ENCODE peak calls at places on chromosomes 13 and 19, in four cellular contexts. One of them, this sample, is unnamed.

GRCh38 chr19:41548954-41549688 is 26.8 kb upstream of the CEACAM21 start:
- DNase-seq in activated CD4-positive, alpha-beta T cell treated with anti-CD3 and anti-CD28 coated beads for 36 hours: peak
- DNase-seq in EL: no peak
- DNase-seq in NCI-H1092: no peak
- DNase-seq in this sample: no peak

GRCh38 chr13:37651891-37652290 is 53.3 kb upstream of the POSTN start:
- DNase-seq in EL: peak
- DNase-seq in NCI-H1092: no peak
- DNase-seq in activated CD4-positive, alpha-beta T cell treated with anti-CD3 and anti-CD28 coated beads for 36 hours: no peak
- DNase-seq in this sample: no peak

GRCh38 chr13:93758575-93758974 is 532.0 kb downstream of the GPC6 start:
- DNase-seq in EL: peak
- DNase-seq in activated CD4-positive, alpha-beta T cell treated with anti-CD3 and anti-CD28 coated beads for 36 hours: no peak
- DNase-seq in NCI-H1092: no peak
- DNase-seq in this sample: no peak

GRCh38 chr13:20426766-20427448 is 98.8 kb downstream of the CRYL1 start:
- DNase-seq in EL: no peak
- DNase-seq in NCI-H1092: no peak
- DNase-seq in activated CD4-positive, alpha-beta T cell treated with anti-CD3 and anti-CD28 coated beads for 36 hours: no peak
- DNase-seq in this sample: no peak

GRCh38 chr19:34319785-34320184 is 45.2 kb upstream of the GPI start:
- DNase-seq in NCI-H1092: no peak
- DNase-seq in activated CD4-positive, alpha-beta T cell treated with anti-CD3 and anti-CD28 coated beads for 36 hours: no peak
- DNase-seq in EL: no peak
- DNase-seq in this sample: peak

GRCh38 chr13:112779856-112780604 is 90.2 kb downstream of the ATP11A start:
- DNase-seq in activated CD4-positive, alpha-beta T cell treated with anti-CD3 and anti-CD28 coated beads for 36 hours: no peak
- DNase-seq in NCI-H1092: no peak
- DNase-seq in EL: peak
- DNase-seq in this sample: no peak

GRCh38 chr19:19120308-19121156 is 17.7 kb downstream of the TMEM161A start:
- DNase-seq in NCI-H1092: no peak
- DNase-seq in activated CD4-positive, alpha-beta T cell treated with anti-CD3 and anti-CD28 coated beads for 36 hours: peak
- DNase-seq in EL: peak
- DNase-seq in this sample: no peak

GRCh38 chr13:103883152-103883551 is 816.9 kb upstream of the SLC10A2 start:
- DNase-seq in activated CD4-positive, alpha-beta T cell treated with anti-CD3 and anti-CD28 coated beads for 36 hours: no peak
- DNase-seq in NCI-H1092: peak
- DNase-seq in EL: peak
- DNase-seq in this sample: no peak

GRCh38 chr13:110415669-110416068 is 108.6 kb downstream of the COL4A2 start:
- DNase-seq in activated CD4-positive, alpha-beta T cell treated with anti-CD3 and anti-CD28 coated beads for 36 hours: peak
- DNase-seq in NCI-H1092: no peak
- DNase-seq in EL: no peak
- DNase-seq in this sample: no peak

GRCh38 chr13:99260216-99260615 is 2.0 kb upstream of the GPR18 start:
- DNase-seq in activated CD4-positive, alpha-beta T cell treated with anti-CD3 and anti-CD28 coated beads for 36 hours: no peak
- DNase-seq in NCI-H1092: no peak
- DNase-seq in EL: no peak
- DNase-seq in this sample: no peak

GRCh38 chr13:48220592-48221300 is 12.3 kb upstream of the ITM2B start:
- DNase-seq in EL: no peak
- DNase-seq in activated CD4-positive, alpha-beta T cell treated with anti-CD3 and anti-CD28 coated beads for 36 hours: peak
- DNase-seq in NCI-H1092: no peak
- DNase-seq in this sample: no peak